ENCODE peak calls at places on chromosomes 11 and 22, in nine cellular contexts. One of them, this sample, is unnamed.

GRCh38 chr11:121722431-121723256 is 269.9 kb upstream of the SORL1-AS1 start:
- DNase-seq in NB4: no peak
- DNase-seq in K562: no peak
- DNase-seq in endothelial cell of umbilical vein: peak
- DNase-seq in HCT116: no peak
- DNase-seq in WTC11: peak
- DNase-seq in H1: peak
- DNase-seq in SK-N-SH: peak
- DNase-seq in GM12878: no peak
- DNase-seq in this sample: no peak

GRCh38 chr11:26741036-26741435 is 19.2 kb upstream of the SLC5A12 start:
- DNase-seq in NB4: no peak
- DNase-seq in K562: peak
- DNase-seq in endothelial cell of umbilical vein: no peak
- DNase-seq in HCT116: no peak
- DNase-seq in WTC11: no peak
- DNase-seq in H1: no peak
- DNase-seq in SK-N-SH: no peak
- DNase-seq in GM12878: no peak
- DNase-seq in this sample: no peak

GRCh38 chr11:44946268-44946667 is 4.4 kb downstream of the TP53I11 start:
- DNase-seq in NB4: no peak
- DNase-seq in K562: no peak
- DNase-seq in endothelial cell of umbilical vein: no peak
- DNase-seq in HCT116: no peak
- DNase-seq in WTC11: no peak
- DNase-seq in H1: no peak
- DNase-seq in SK-N-SH: no peak
- DNase-seq in GM12878: no peak
- DNase-seq in this sample: no peak

GRCh38 chr22:22721681-22722309 is 77.4 kb downstream of the GGTLC2 start:
- DNase-seq in NB4: peak
- DNase-seq in K562: peak
- DNase-seq in endothelial cell of umbilical vein: no peak
- DNase-seq in HCT116: no peak
- DNase-seq in WTC11: no peak
- DNase-seq in H1: no peak
- DNase-seq in SK-N-SH: no peak
- DNase-seq in GM12878: peak
- DNase-seq in this sample: no peak

GRCh38 chr11:14075118-14075601 is 112.6 kb downstream of the SPON1 start:
- DNase-seq in NB4: peak
- DNase-seq in K562: no peak
- DNase-seq in endothelial cell of umbilical vein: no peak
- DNase-seq in HCT116: no peak
- DNase-seq in WTC11: peak
- DNase-seq in H1: no peak
- DNase-seq in SK-N-SH: no peak
- DNase-seq in GM12878: no peak
- DNase-seq in this sample: no peak

GRCh38 chr11:123419720-123420466 is 10.2 kb upstream of the GRAMD1B start:
- DNase-seq in NB4: no peak
- DNase-seq in K562: no peak
- DNase-seq in endothelial cell of umbilical vein: no peak
- DNase-seq in HCT116: no peak
- DNase-seq in WTC11: no peak
- DNase-seq in H1: no peak
- DNase-seq in SK-N-SH: no peak
- DNase-seq in GM12878: no peak
- DNase-seq in this sample: no peak

GRCh38 chr11:112227471-112227870 is 1.2 kb downstream of the PTS start:
- DNase-seq in NB4: no peak
- DNase-seq in K562: no peak
- DNase-seq in endothelial cell of umbilical vein: no peak
- DNase-seq in HCT116: no peak
- DNase-seq in WTC11: no peak
- DNase-seq in H1: no peak
- DNase-seq in SK-N-SH: no peak
- DNase-seq in GM12878: no peak
- DNase-seq in this sample: no peak

GRCh38 chr11:75450826-75451783 is 18.1 kb upstream of the KLHL35 start:
- DNase-seq in NB4: peak
- DNase-seq in K562: peak
- DNase-seq in endothelial cell of umbilical vein: no peak
- DNase-seq in HCT116: no peak
- DNase-seq in WTC11: peak
- DNase-seq in H1: no peak
- DNase-seq in SK-N-SH: peak
- DNase-seq in GM12878: no peak
- DNase-seq in this sample: peak

GRCh38 chr22:44648085-44648820 is 53.8 kb upstream of the PRR5 start:
- DNase-seq in NB4: no peak
- DNase-seq in K562: no peak
- DNase-seq in endothelial cell of umbilical vein: no peak
- DNase-seq in HCT116: no peak
- DNase-seq in WTC11: no peak
- DNase-seq in H1: no peak
- DNase-seq in SK-N-SH: peak
- DNase-seq in GM12878: no peak
- DNase-seq in this sample: no peak

DNA sequence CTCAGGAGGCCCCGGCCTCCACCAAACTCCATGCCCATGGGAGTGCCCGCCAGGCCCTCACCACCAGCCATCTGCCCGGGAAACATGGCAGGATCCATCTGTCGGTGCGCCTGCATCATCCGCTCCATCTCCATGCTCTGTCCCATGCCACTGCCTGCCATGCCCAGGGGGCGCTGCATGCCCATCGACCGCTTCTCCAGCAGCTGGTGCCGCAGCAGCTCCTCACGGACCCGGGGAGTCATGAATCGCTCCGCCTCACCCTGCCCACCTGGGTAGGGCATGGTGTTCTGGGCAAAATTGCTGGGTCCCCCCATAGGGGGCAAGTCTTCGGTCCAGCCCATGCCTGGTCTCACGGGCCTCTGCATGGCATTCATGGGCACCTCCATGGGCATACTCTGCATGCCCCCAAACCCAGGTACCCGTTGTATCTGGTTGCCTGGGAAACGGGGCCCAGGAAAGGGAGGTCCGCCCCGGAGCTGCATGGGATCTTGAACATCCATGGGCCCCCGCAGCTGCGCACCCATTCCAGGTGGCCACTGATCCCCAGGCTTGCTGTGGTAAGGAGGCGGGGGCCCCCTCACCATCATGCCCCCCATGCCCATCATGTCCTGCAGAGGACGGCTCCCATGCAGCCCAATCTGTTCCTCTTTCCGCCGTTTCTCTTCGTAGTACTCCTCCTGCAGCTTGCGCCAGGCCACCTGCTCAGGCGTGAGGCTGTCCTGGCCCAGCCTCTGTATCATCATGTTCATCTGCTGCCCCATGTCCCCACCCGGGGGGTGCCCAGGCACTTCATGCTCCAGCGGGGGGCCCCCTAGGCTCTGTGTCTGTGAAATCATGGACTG is 18.0 kb downstream of the CXCR5 start:
- DNase-seq in NB4: no peak
- DNase-seq in K562: no peak
- DNase-seq in endothelial cell of umbilical vein: no peak
- DNase-seq in HCT116: no peak
- DNase-seq in WTC11: no peak
- DNase-seq in H1: no peak
- DNase-seq in SK-N-SH: no peak
- DNase-seq in GM12878: no peak
- DNase-seq in this sample: no peak
- TF ChIP-seq CTCF in NB4: no peak
- TF ChIP-seq CTCF in K562: no peak
- TF ChIP-seq CTCF in endothelial cell of umbilical vein: no peak
- TF ChIP-seq CTCF in HCT116: peak
- TF ChIP-seq CTCF in WTC11: no peak
- TF ChIP-seq CTCF in H1: no peak
- TF ChIP-seq CTCF in SK-N-SH: peak
- TF ChIP-seq CTCF in GM12878: no peak
- TF ChIP-seq CTCF in this sample: peak

DNA sequence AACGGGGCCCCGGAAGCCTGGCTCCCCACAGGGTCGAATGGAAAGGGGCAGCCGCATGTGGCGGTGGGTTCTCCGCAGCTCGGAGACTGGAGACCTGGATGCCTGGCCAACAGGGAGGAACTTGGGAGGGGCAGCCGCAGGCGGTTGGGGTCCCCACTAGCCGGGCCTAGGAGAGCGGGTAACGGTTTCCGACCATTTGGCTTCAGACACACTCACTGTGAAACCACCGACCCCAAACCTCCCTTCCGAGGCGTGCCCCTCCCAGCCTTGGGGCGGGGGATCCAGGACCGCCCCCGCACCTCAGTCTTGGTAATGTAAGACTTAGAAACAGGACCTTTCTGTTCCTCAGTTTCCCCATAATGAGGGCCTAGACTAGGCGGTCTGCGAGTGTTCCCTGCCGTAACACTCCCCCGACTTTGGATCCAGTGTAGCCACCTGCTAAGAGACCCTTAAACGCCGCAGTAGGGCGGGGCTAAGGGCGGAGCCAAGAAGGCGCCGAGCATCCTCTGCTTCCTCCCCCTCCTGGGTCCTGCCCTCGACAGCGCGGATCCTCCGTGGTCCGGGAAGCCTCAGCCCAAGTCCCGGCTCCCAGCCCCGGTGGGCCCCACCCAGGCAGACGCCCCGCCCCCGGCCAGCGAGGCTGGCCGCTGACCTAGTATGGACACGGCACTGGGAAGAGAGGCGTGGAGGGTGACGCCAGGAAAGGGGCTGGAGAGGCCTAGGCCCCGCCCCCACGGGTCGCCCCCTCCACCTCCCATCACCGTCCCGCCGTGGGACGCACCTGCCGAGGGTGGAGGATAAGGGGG is 1.8 kb upstream of the RASGRP2 start:
- DNase-seq in NB4: peak
- DNase-seq in K562: peak
- DNase-seq in endothelial cell of umbilical vein: peak
- DNase-seq in HCT116: no peak
- DNase-seq in WTC11: peak
- DNase-seq in H1: no peak
- DNase-seq in SK-N-SH: peak
- DNase-seq in GM12878: no peak
- DNase-seq in this sample: peak
- TF ChIP-seq MAX in NB4: no peak
- TF ChIP-seq MAX in K562: peak
- TF ChIP-seq MAX in endothelial cell of umbilical vein: no peak
- TF ChIP-seq MAX in HCT116: no peak
- TF ChIP-seq MAX in WTC11: no peak
- TF ChIP-seq MAX in H1: peak
- TF ChIP-seq MAX in SK-N-SH: no peak
- TF ChIP-seq MAX in GM12878: no peak
- TF ChIP-seq MAX in this sample: no peak

GRCh38 chr22:39013923-39014722 is at the start of gene APOBEC3C:
- DNase-seq in NB4: peak
- DNase-seq in K562: peak
- DNase-seq in endothelial cell of umbilical vein: peak
- DNase-seq in HCT116: peak
- DNase-seq in WTC11: peak
- DNase-seq in H1: no peak
- DNase-seq in SK-N-SH: peak
- DNase-seq in GM12878: peak
- DNase-seq in this sample: peak

GRCh38 chr22:39016592-39016991 is 2.5 kb downstream of the APOBEC3C start:
- DNase-seq in NB4: no peak
- DNase-seq in K562: no peak
- DNase-seq in endothelial cell of umbilical vein: no peak
- DNase-seq in HCT116: no peak
- DNase-seq in WTC11: no peak
- DNase-seq in H1: no peak
- DNase-seq in SK-N-SH: no peak
- DNase-seq in GM12878: no peak
- DNase-seq in this sample: no peak

GRCh38 chr22:39012525-39013516 is 1.2 kb upstream of the APOBEC3C start:
- DNase-seq in NB4: no peak
- DNase-seq in K562: peak
- DNase-seq in endothelial cell of umbilical vein: no peak
- DNase-seq in HCT116: no peak
- DNase-seq in WTC11: no peak
- DNase-seq in H1: no peak
- DNase-seq in SK-N-SH: no peak
- DNase-seq in GM12878: no peak
- DNase-seq in this sample: no peak

GRCh38 chr22:39007177-39007576 is 6.9 kb upstream of the APOBEC3C start:
- DNase-seq in NB4: no peak
- DNase-seq in K562: no peak
- DNase-seq in endothelial cell of umbilical vein: no peak
- DNase-seq in HCT116: no peak
- DNase-seq in WTC11: no peak
- DNase-seq in H1: no peak
- DNase-seq in SK-N-SH: no peak
- DNase-seq in GM12878: no peak
- DNase-seq in this sample: no peak

DNA sequence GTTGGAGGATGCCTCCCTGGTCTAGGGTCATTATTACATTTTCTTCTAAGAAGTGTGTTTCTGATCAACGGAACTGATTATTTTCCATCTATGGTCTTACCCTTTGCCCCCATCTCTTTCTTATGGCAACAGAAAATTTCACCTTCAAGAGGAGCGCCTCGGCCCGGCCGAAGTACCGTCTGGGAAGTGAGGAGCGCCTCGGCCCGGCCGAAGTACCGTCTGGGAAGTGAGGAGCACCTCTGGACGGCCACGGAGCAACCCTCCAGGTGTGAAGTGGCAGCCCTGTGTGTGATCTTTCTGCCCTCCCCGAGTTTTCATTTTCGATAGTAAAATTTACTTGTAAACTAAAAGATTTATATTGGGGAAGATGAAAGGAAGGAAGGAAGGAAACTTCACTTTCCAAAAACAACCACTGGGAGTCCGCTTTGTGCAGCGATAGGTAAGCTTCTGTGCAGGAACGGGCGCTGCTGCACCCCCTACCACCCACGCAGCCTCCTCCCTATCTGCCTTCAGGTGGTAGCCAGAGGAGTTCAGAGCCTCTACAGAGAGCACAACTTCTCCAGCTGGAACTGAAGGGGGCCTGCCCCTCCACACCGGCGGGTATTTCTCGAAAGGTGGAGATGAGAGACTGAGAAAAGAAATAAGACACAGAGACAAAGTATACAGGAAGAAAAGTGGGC is 3.0 kb upstream of the APOBEC3C start:
- DNase-seq in NB4: no peak
- DNase-seq in K562: no peak
- DNase-seq in endothelial cell of umbilical vein: no peak
- DNase-seq in HCT116: no peak
- DNase-seq in WTC11: no peak
- DNase-seq in H1: no peak
- DNase-seq in SK-N-SH: no peak
- DNase-seq in GM12878: no peak
- DNase-seq in this sample: no peak
- TF ChIP-seq CTCF in NB4: no peak
- TF ChIP-seq CTCF in K562: no peak
- TF ChIP-seq CTCF in endothelial cell of umbilical vein: no peak
- TF ChIP-seq CTCF in HCT116: no peak
- TF ChIP-seq CTCF in WTC11: no peak
- TF ChIP-seq CTCF in H1: no peak
- TF ChIP-seq CTCF in SK-N-SH: no peak
- TF ChIP-seq CTCF in GM12878: no peak
- TF ChIP-seq CTCF in this sample: no peak

DNA sequence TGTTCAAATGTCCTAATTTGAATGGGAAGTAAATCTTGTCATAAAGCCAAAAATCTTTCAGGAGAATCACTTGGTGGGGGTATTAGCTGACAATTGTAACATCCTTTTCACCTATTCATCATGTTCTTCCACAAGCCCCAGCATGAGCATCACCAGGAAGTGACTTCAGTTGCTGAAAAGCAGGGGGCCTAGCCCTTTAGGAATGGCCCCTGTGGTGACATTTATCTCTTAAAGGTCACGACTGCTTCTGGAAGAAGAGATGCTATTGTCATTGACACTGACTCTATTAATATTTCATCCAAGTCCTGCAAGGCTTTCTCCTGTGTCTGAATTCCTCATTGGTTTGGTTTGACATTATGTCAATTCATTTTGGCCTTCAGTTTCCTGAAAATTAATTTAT is 92.6 kb downstream of the OR5AK2 start:
- DNase-seq in NB4: no peak
- DNase-seq in K562: no peak
- DNase-seq in endothelial cell of umbilical vein: no peak
- DNase-seq in HCT116: no peak
- DNase-seq in WTC11: no peak
- DNase-seq in H1: no peak
- DNase-seq in SK-N-SH: no peak
- DNase-seq in GM12878: no peak
- DNase-seq in this sample: no peak
- TF ChIP-seq MAX in NB4: no peak
- TF ChIP-seq MAX in K562: no peak
- TF ChIP-seq MAX in endothelial cell of umbilical vein: no peak
- TF ChIP-seq MAX in HCT116: no peak
- TF ChIP-seq MAX in WTC11: no peak
- TF ChIP-seq MAX in H1: no peak
- TF ChIP-seq MAX in SK-N-SH: no peak
- TF ChIP-seq MAX in GM12878: no peak
- TF ChIP-seq MAX in this sample: no peak